ENCODE peak calls at places on chromosome 7, in five cellular contexts. B is WTC11, Q is fibroblast of mammary gland, W is A549, N is mammary epithelial cell. U is an unnamed sample.

GRCh38 chr7:94303736-94304135 is 91.0 kb upstream of the COL1A2 start:
- DNase-seq in N (no peak), B (no peak), Q (peak; percentile 76), W (peak; percentile 14), U (no peak)

GRCh38 chr7:3188946-3189345 is 112.1 kb upstream of the SDK1 start:
- DNase-seq in W (no peak), N (no peak), B (no peak), Q (no peak), U (no peak)

GRCh38 chr7:105880571-105881330 is 4.4 kb upstream of the ATXN7L1 start:
- DNase-seq in Q (no peak), B (no peak), N (no peak), W (no peak), U (no peak)

GRCh38 chr7:108572487-108572886 is 2.8 kb downstream of the DNAJB9 start:
- DNase-seq in Q (no peak), W (no peak), N (no peak), B (no peak), U (no peak)

GRCh38 chr7:111137296-111138195 is 46.6 kb downstream of the LRRN3 start:
- DNase-seq in Q (peak; percentile 13), N (peak; percentile 66), B (no peak), W (no peak), U (no peak)

GRCh38 chr7:44060948-44061644 is 4.3 kb downstream of the PGAM2 start:
- DNase-seq in B (no peak), W (no peak), Q (no peak), N (no peak), U (no peak)

GRCh38 chr7:143892527-143893300 is 9.3 kb downstream of the TCAF1 start:
- DNase-seq in N (peak; percentile 35), B (no peak), Q (peak; percentile 47), W (peak; percentile 19), U (no peak)

GRCh38 chr7:130037703-130038102 is 13.5 kb downstream of the ZC3HC1 start:
- DNase-seq in W (peak; percentile 24), N (no peak), B (no peak), Q (peak; percentile 16), U (no peak)

GRCh38 chr7:6183006-6183405 is 89.4 kb downstream of the CYTH3 start:
- DNase-seq in W (no peak), Q (no peak), B (no peak), N (no peak), U (no peak)

GRCh38 chr7:125061776-125062397 is 132.3 kb upstream of the POT1 start:
- DNase-seq in N (peak; percentile 80), B (no peak), W (peak; percentile 45), Q (peak; percentile 59), U (no peak)

GRCh38 chr7:471866-472639 is 47.6 kb downstream of the PDGFA start:
- DNase-seq in W (no peak), B (peak; percentile 11), N (peak; percentile 81), Q (peak; percentile 86), U (no peak)

GRCh38 chr7:46881507-46882127 is 700.3 kb downstream of the TNS3 start:
- DNase-seq in N (peak; percentile 6), W (peak; percentile 17), Q (no peak), B (no peak), U (no peak)

GRCh38 chr7:37990337-37990736 is 69.9 kb downstream of the EPDR1 start:
- DNase-seq in W (no peak), Q (no peak), B (no peak), N (no peak), U (no peak)

GRCh38 chr7:71497233-71497946 is 365.4 kb downstream of the GALNT17 start:
- DNase-seq in W (no peak), B (no peak), N (no peak), Q (peak; percentile 61), U (no peak)

GRCh38 chr7:138658889-138659288 is 42.3 kb downstream of the SVOPL start:
- DNase-seq in B (no peak), W (no peak), Q (no peak), N (no peak), U (no peak)
- TF ChIP-seq CTCF in B (no peak), W (no peak), Q (no peak), N (no peak), U (no peak)

GRCh38 chr7:30285067-30285530 is 702 bp downstream of the ZNRF2 start:
- DNase-seq in W (no peak), B (peak; percentile 56), Q (peak; percentile 23), N (no peak), U (peak; percentile 31)
- TF ChIP-seq CTCF in W (peak; percentile 5), B (no peak), Q (no peak), N (no peak), U (no peak)

DNA sequence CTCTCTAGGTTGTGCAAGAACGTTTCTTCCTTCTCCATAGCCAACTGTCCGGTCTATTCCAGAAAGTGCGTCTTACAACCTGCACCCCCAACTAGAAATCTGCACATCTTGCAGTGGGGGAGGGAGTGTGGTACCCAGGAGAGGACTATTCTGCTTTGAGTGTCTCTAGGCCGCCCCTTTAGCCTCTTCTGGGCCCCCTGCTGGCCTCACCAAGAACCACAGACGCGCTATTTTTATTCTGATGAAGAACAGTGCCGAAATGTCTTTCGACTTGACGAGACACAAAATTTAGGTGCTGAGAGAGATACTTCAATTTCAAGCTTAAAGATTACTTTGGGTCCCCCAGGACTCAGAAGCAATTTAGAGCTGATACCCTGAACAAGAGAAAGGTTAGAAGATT is 1.0 kb downstream of the CNPY1 start:
- DNase-seq in W (no peak), N (no peak), Q (no peak), B (no peak), U (no peak)
- TF ChIP-seq CTCF in W (peak; percentile 21), N (peak; percentile 21), Q (no peak), B (peak; percentile 14), U (peak; percentile 40)

GRCh38 chr7:93092757-93093370 is 24.9 kb downstream of the SAMD9 start:
- DNase-seq in B (no peak), W (peak; percentile 49), N (peak; percentile 38), Q (peak; percentile 65), U (no peak)
- TF ChIP-seq CTCF in B (no peak), W (peak; percentile 37), N (peak; percentile 69), Q (peak; percentile 64), U (no peak)